ENCODE peak calls at places on chromosomes 6 and 20, in five cellular contexts. C is uterus; A is ovary; L is CD8-positive, alpha-beta T cell; D is stomach. K is an unnamed sample. For H3K4me1 and H3K9me3, the result is how much of the 10 kb centered on the place peaks cover.

GRCh38 chr6:13303668-13304017 is 24.7 kb downstream of the TBC1D7 start:
- DNase-seq in L (no peak), C (peak), A (peak), D (peak), K (peak)

GRCh38 chr20:9301129-9302072 is 213.0 kb upstream of the LAMP5 start:
- DNase-seq in L (no peak), C (no peak), D (no peak), A (no peak), K (no peak)

GRCh38 chr6:163538331-163538730 is 123.8 kb downstream of the QKI start:
- DNase-seq in D (no peak), L (no peak), A (no peak), C (no peak), K (no peak)

GRCh38 chr6:117547688-117548621 is 54.4 kb downstream of the GOPC start:
- DNase-seq in D (peak), L (peak), A (peak), C (peak), K (no peak)

GRCh38 chr20:35172434-35172806 is 548 bp downstream of the PROCR start:
- DNase-seq in C (no peak), A (no peak), D (no peak), L (no peak), K (no peak)

GRCh38 chr6:160428818-160429744 is 80.9 kb downstream of the SLC22A3 start:
- DNase-seq in L (no peak), C (no peak), D (no peak), A (no peak), K (no peak)

GRCh38 chr6:32976334-32977069 is 8.1 kb downstream of the BRD2 start:
- DNase-seq in D (no peak), A (no peak), C (no peak), L (no peak), K (no peak)

GRCh38 chr6:141158740-141159139 is 974.0 kb upstream of the GJE1 start:
- DNase-seq in L (no peak), D (no peak), C (no peak), A (no peak), K (no peak)

GRCh38 chr6:119142051-119142450 is 63.6 kb upstream of the FAM184A start:
- DNase-seq in C (no peak), D (no peak), L (no peak), A (no peak), K (no peak)

GRCh38 chr6:8108031-8108660 is 5.8 kb upstream of the EEF1E1 start:
- DNase-seq in D (no peak), C (no peak), A (no peak), L (no peak), K (no peak)

GRCh38 chr6:141199074-141199473 is 933.7 kb upstream of the GJE1 start:
- DNase-seq in C (no peak), A (no peak), L (no peak), D (no peak), K (no peak)

GRCh38 chr6:55209059-55209458 is 34.7 kb downstream of the HCRTR2 start:
- DNase-seq in A (no peak), D (no peak), L (no peak), C (no peak), K (no peak)

DNA sequence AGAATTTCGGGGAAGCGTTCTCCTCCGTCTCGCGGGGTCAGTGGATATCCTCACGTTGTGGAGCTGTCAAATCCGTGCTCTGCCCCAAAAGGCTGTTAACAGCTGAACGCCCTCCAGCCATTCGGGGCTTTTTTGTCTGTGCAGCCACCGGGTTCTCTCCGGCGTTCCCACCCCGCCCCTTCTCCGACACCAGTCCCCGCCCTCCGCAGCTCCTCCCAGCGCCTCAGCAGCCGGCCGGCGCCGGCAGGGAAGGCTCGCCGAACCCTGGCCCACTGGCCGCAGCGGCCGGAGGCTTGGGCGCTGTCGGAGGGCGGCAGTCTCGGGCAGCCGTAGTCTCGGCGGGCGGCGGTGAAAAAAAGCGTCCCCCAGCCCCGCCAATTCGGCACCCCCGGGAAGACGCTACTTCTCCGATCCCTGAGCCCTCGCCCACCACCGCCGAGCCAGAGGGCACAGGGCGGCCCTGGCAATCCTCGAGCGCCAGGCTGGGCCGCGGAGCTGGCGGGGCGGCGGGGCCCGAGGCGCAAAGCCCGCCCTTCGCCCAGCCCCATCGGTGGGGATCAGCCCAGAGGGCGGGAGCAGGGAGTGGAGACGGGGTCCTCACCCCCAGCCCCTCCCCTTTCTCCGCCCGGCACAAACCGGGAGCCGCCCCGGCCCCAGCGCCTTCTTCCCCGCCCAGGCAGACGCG is at the start of gene SESN1:
- DNase-seq in D (peak), A (peak), L (peak), C (peak), K (peak)
- TF ChIP-seq CTCF in D (no peak), A (peak), L (no peak), C (peak), K (no peak)

GRCh38 chr6:136784271-136784664 is 8.0 kb downstream of the MAP3K5 start:
- DNase-seq in C (no peak), L (no peak), A (no peak), D (no peak), K (no peak)

GRCh38 chr6:136788069-136788902 is 4.0 kb downstream of the MAP3K5 start:
- DNase-seq in C (no peak), A (no peak), L (no peak), D (no peak), K (no peak)

GRCh38 chr6:136784910-136785746 is 7.1 kb downstream of the MAP3K5 start:
- DNase-seq in D (peak), L (no peak), C (no peak), A (peak), K (peak)

GRCh38 chr6:136787726-136788068 is 4.6 kb downstream of the MAP3K5 start:
- DNase-seq in A (no peak), C (no peak), L (no peak), D (no peak), K (no peak)

GRCh38 chr6:136786708-136787107 is 5.6 kb downstream of the MAP3K5 start:
- DNase-seq in C (no peak), D (no peak), L (no peak), A (no peak), K (no peak)
- H3K4me1 ChIP-seq in C (under half), D (half or more), L (half or more), A (under half), K (under half)

GRCh38 chr20:41575412-41575811 is 42.8 kb downstream of the CHD6 start:
- DNase-seq in D (no peak), L (no peak), C (no peak), A (no peak), K (no peak)

GRCh38 chr20:41574802-41575389 is 43.3 kb downstream of the CHD6 start:
- DNase-seq in A (no peak), D (no peak), C (no peak), L (no peak), K (no peak)

GRCh38 chr20:41572010-41572572 is 46.1 kb downstream of the CHD6 start:
- DNase-seq in C (no peak), D (no peak), L (no peak), A (no peak), K (no peak)

GRCh38 chr20:41571006-41571405 is 47.2 kb downstream of the CHD6 start:
- DNase-seq in C (no peak), D (no peak), L (no peak), A (no peak), K (no peak)

GRCh38 chr20:41573955-41574354 is 44.2 kb downstream of the CHD6 start:
- DNase-seq in C (no peak), D (no peak), A (no peak), L (no peak), K (no peak)
- H3K9me3 ChIP-seq in C (under half), D (under half), A (under half), L (under half), K (under half)

DNA sequence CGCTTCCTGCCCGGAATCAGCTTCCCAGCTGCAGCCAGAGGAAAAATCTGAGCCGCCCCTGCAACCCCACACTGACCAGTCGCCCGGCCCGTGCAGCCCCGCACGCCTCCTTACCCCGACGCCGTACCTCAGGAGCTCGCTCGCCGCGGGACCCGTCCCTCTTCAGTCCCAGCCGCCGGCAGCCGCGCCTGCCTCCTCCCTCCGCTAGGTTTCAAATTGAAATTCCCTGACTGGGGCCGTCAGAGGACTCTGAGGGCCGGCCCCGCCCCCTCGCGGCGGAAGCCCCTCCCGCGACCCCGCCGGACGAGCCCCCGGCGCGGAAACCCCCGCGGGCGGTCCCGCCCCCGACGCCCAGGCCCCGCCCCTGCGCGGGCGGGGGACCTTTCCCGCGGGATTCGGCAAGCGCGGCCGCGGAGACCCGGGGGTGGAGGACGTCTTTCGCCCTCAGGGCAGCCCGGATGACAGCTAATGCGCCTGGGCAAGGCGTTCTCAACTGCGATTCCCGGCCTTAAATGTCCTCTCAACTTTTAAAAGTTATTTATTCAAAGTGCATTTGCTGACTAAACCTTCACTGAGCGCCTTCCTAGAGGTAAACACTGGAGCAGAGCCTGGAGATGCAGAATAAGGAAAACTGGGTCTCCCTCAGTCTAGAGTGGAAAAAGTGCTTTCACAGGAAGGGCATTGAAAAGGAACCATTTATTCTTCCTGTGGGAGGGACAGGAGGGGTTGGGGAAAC is at the start of gene EPB41L2:
- DNase-seq in D (peak), L (peak), C (peak), A (peak), K (peak)
- TF ChIP-seq CTCF in D (no peak), L (peak), C (peak), A (peak), K (no peak)

GRCh38 chr6:52829046-52829817 is 11.4 kb downstream of the GSTA5 start:
- DNase-seq in D (no peak), L (no peak), A (no peak), C (no peak), K (no peak)

DNA sequence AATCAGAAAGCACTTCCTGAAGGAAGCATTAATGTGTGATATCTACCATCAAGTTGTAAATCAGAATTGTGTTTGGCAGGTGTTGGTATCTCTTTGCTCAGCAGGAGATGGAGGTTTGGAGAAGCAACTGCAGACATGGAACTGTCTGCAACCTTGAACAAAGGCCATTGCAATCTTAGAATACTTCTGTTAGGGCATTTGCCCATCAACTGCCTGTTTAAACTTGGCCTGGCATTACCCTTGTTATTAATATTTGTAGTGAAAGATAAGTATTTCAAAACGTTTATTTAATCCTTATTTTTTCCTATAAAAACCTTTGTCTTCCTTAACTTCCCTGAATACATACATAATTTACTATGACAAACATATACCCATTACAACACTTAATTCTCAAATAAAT is 14.1 kb downstream of the GSTA5 start:
- DNase-seq in A (no peak), D (no peak), C (no peak), L (no peak), K (no peak)
- H3K4me1 ChIP-seq in A (under half), D (under half), C (under half), L (under half), K (under half)

GRCh38 chr6:116239856-116240255 is 14.0 kb downstream of the TSPYL4 start:
- DNase-seq in D (no peak), L (no peak), C (no peak), A (no peak), K (no peak)

GRCh38 chr6:116239256-116239655 is 14.6 kb downstream of the TSPYL4 start:
- DNase-seq in C (no peak), A (no peak), D (no peak), L (no peak), K (no peak)

GRCh38 chr6:116238083-116238482 is 15.8 kb downstream of the TSPYL4 start:
- DNase-seq in A (no peak), D (no peak), L (no peak), C (no peak), K (no peak)
- H3K9me3 ChIP-seq in A (under half), D (under half), L (under half), C (under half), K (under half)

GRCh38 chr6:87407896-87408720 is at the start of gene CFAP206:
- DNase-seq in A (peak), C (peak), L (peak), D (peak), K (peak)
- TF ChIP-seq CTCF in A (no peak), C (no peak), L (no peak), D (no peak), K (no peak)

GRCh38 chr6:36038120-36038876 is 10.7 kb downstream of the MAPK14 start:
- DNase-seq in A (no peak), D (no peak), L (no peak), C (no peak), K (no peak)

GRCh38 chr6:36033935-36034334 is 6.3 kb downstream of the MAPK14 start:
- DNase-seq in D (no peak), C (no peak), A (no peak), L (no peak), K (peak)

GRCh38 chr6:36039113-36039512 is 11.5 kb downstream of the MAPK14 start:
- DNase-seq in C (no peak), L (no peak), D (no peak), A (no peak), K (no peak)

GRCh38 chr6:36032245-36032644 is 4.6 kb downstream of the MAPK14 start:
- DNase-seq in C (no peak), D (no peak), L (no peak), A (no peak), K (no peak)

GRCh38 chr6:36035240-36035639 is 7.6 kb downstream of the MAPK14 start:
- DNase-seq in C (no peak), L (no peak), D (no peak), A (no peak), K (no peak)
- H3K4me1 ChIP-seq in C (under half), L (half or more), D (half or more), A (under half), K (under half)